ENCODE peak calls at places on chromosomes 13 and 19, in five cellular contexts. P, M, B, K and A are unnamed samples.

GRCh38 chr13:20400774-20401173 is 124.9 kb downstream of the CRYL1 start:
- DNase-seq in K (peak; percentile 63), P (no peak), B (no peak), M (no peak), A (peak; percentile 38)

GRCh38 chr19:20151617-20152145 is 15.3 kb upstream of the ZNF486 start:
- DNase-seq in P (no peak), M (peak; percentile 69), B (no peak), K (no peak), A (no peak)

GRCh38 chr19:20247016-20247683 is 80.1 kb downstream of the ZNF486 start:
- DNase-seq in P (no peak), B (peak; percentile 77), M (peak; percentile 63), K (no peak), A (no peak)

GRCh38 chr19:35262101-35262761 is 6.5 kb upstream of the USF2 start:
- DNase-seq in K (no peak), M (no peak), P (no peak), B (no peak), A (peak; percentile 50)

GRCh38 chr13:47126432-47126831 is 229.6 kb upstream of the HTR2A start:
- DNase-seq in P (no peak), K (no peak), B (no peak), M (no peak), A (no peak)

GRCh38 chr19:1037553-1038115 is 2.3 kb upstream of the ABCA7 start:
- DNase-seq in B (peak; percentile 58), K (no peak), P (peak; percentile 13), M (no peak), A (no peak)

GRCh38 chr13:26929971-26930730 is 169.6 kb upstream of the GPR12 start:
- DNase-seq in K (peak; percentile 64), B (peak; percentile 72), M (peak; percentile 87), P (peak; percentile 56), A (peak; percentile 66)

GRCh38 chr19:49301165-49301865 is 23.7 kb downstream of the SLC6A16 start:
- DNase-seq in K (peak; percentile 43), M (peak; percentile 84), B (peak; percentile 85), P (peak; percentile 71), A (peak; percentile 79)

GRCh38 chr19:10069046-10069445 is 17.1 kb upstream of the SHFL start:
- DNase-seq in K (peak; percentile 10), B (no peak), P (no peak), M (no peak), A (no peak)

GRCh38 chr19:55141696-55142095 is 7.3 kb downstream of the TNNT1 start:
- DNase-seq in K (no peak), M (peak; percentile 54), P (no peak), B (no peak), A (no peak)

GRCh38 chr19:16391301-16392055 is 66.9 kb downstream of the KLF2 start:
- DNase-seq in M (no peak), P (no peak), K (no peak), B (no peak), A (no peak)

GRCh38 chr19:17873661-17874422 is 2.1 kb downstream of the SLC5A5 start:
- DNase-seq in M (peak; percentile 94), P (no peak), B (peak; percentile 78), K (no peak), A (no peak)

GRCh38 chr19:33239223-33239975 is 13.7 kb upstream of the SLC7A10 start:
- DNase-seq in K (no peak), P (no peak), M (no peak), B (no peak), A (no peak)

GRCh38 chr13:20125129-20125782 is 35.6 kb downstream of the GJA3 start:
- DNase-seq in P (no peak), B (no peak), M (no peak), K (peak; percentile 69), A (no peak)

GRCh38 chr13:97369269-97369893 is 64.6 kb upstream of the RAP2A start:
- DNase-seq in M (no peak), K (no peak), P (no peak), B (no peak), A (no peak)

GRCh38 chr13:92657565-92657964 is 569.0 kb upstream of the GPC6 start:
- DNase-seq in P (no peak), K (peak; percentile 1), M (no peak), B (no peak), A (no peak)

GRCh38 chr19:13839193-13839937 is 37.6 kb upstream of the NANOS3 start:
- DNase-seq in M (peak; percentile 44), B (peak; percentile 76), K (peak; percentile 84), P (peak; percentile 93), A (peak; percentile 90)

GRCh38 chr19:17469092-17469370 is 1.3 kb upstream of the SLC27A1 start:
- DNase-seq in K (peak; percentile 13), M (no peak), P (no peak), B (no peak), A (no peak)

GRCh38 chr19:39402417-39403297 is 4.0 kb upstream of the ZFP36 start:
- DNase-seq in M (peak; percentile 95), P (peak; percentile 97), K (peak; percentile 93), B (peak; percentile 91), A (peak; percentile 96)

GRCh38 chr19:29675120-29675649 is 9.9 kb downstream of the PLEKHF1 start:
- DNase-seq in P (no peak), K (no peak), M (no peak), B (no peak), A (no peak)
- H3K4me1 ChIP-seq in P (peaks cover 92% of the 10 kb centered on the region), K (peaks cover 5% of the 10 kb centered on the region), M (no peaks in the 10 kb centered on the region), B (peaks cover 33% of the 10 kb centered on the region), A (peaks cover 4% of the 10 kb centered on the region)

GRCh38 chr13:40452741-40453665 is 213.4 kb downstream of the FOXO1 start:
- DNase-seq in M (no peak), K (peak; percentile 8), P (no peak), B (no peak), A (no peak)
- H3K27ac ChIP-seq in M (no peak overlapping the region), K (no peak overlapping the region), P (no peak overlapping the region), B (no peak overlapping the region), A (no peak overlapping the region)

DNA sequence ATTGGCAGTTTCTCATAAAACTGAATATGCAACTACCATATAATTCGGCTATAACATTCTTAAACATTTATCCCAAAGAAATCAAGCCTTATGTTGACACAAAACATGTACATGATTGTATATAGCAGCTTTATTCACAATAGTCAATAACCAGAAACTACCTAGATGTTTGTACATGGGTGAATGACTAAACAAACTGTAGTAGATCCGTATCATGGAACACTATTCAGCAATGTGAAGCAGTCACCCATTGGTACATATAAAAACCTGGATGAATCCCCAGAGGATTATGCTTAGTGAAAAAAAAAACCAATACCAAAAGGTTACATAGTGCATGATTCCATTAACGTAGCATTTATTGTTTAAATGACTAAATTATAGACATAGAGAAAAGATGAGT is 471.7 kb upstream of the KLHL1 start:
- DNase-seq in B (no peak), P (no peak), K (no peak), M (no peak), A (no peak)
- H3K9me3 ChIP-seq in B (no peaks in the 10 kb centered on the region), P (no peaks in the 10 kb centered on the region), K (peaks cover 2% of the 10 kb centered on the region), M (no peaks in the 10 kb centered on the region), A (no peaks in the 10 kb centered on the region)

GRCh38 chr19:4362038-4362828 is 18.9 kb downstream of the MPND start:
- DNase-seq in B (no peak), M (no peak), P (no peak), K (no peak), A (no peak)

GRCh38 chr19:4361152-4362037 is 18.0 kb downstream of the MPND start:
- DNase-seq in M (peak; percentile 39), B (no peak), K (peak; percentile 54), P (no peak), A (no peak)

GRCh38 chr19:4360641-4361151 is 17.3 kb downstream of the MPND start:
- DNase-seq in P (no peak), K (no peak), B (no peak), M (no peak), A (no peak)

GRCh38 chr19:4363571-4364304 is 20.4 kb downstream of the MPND start:
- DNase-seq in M (no peak), B (no peak), K (no peak), P (no peak), A (no peak)

GRCh38 chr19:4362871-4363545 is 19.6 kb downstream of the MPND start:
- DNase-seq in P (no peak), M (peak; percentile 42), B (peak; percentile 31), K (no peak), A (no peak)
- H3K4me1 ChIP-seq in P (peaks cover 7% of the 10 kb centered on the region), M (peaks cover 7% of the 10 kb centered on the region), B (peaks cover under 1% of the 10 kb centered on the region), K (peaks cover 11% of the 10 kb centered on the region), A (no peaks in the 10 kb centered on the region)

GRCh38 chr13:110347088-110347487 is 40.0 kb downstream of the COL4A2 start:
- DNase-seq in P (no peak), B (no peak), M (no peak), K (no peak), A (no peak)

GRCh38 chr13:110348751-110349150 is 41.7 kb downstream of the COL4A2 start:
- DNase-seq in M (no peak), P (no peak), B (no peak), K (no peak), A (no peak)

GRCh38 chr13:110346661-110347067 is 39.6 kb downstream of the COL4A2 start:
- DNase-seq in P (no peak), M (no peak), B (no peak), K (no peak), A (no peak)

GRCh38 chr13:110348309-110348625 is 41.2 kb downstream of the COL4A2 start:
- DNase-seq in P (no peak), K (no peak), B (no peak), M (no peak), A (no peak)

DNA sequence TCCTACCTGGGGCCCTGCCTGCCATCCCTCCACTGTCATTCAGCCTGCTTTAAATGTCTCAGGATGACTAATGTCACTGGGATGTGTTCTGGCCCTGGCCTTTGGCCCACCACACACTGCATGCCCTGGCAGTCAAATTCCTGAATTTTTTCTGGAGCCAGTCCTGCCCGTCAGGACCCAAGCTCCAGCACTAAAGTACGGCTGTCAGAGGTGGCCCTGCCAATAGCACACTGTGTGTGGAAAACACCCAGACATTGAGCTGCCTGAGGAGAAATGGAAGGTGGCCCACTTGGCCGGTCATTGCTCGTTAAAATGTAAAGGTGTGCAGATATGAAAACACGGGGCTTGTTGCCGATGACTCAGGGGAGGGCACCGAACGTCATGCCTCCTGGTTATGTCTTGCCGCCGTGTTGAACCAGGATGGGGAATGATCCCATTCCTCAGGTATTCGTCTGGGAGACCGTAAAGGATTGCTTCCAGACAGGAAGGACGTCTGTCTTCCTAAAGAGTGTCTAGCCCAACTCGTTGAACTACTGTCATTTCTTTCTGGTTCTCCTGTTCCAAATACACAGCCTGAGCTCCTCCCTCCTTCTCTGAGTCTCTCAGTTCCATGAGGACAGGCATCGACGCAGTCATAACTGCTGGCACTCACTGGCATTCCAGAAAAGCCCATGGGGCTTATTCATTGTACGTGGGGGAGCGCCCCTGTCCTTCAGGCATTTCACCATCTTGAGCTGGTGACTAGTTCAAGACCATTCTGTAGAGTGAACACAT is 40.6 kb downstream of the COL4A2 start:
- DNase-seq in P (peak; percentile 63), B (no peak), K (peak; percentile 90), M (no peak), A (peak; percentile 90)
- H3K27ac ChIP-seq in P (peak overlapping the region; percentile 57), B (no peak overlapping the region), K (peak overlapping the region; percentile 31), M (no peak overlapping the region), A (peak overlapping the region; percentile 72)

GRCh38 chr19:57443121-57443696 is 8.1 kb downstream of the ZNF749 start:
- DNase-seq in B (peak; percentile 16), M (no peak), K (no peak), P (no peak), A (no peak)
- H3K9me3 ChIP-seq in B (no peaks in the 10 kb centered on the region), M (no peaks in the 10 kb centered on the region), K (peaks cover 22% of the 10 kb centered on the region), P (peaks cover 44% of the 10 kb centered on the region), A (no peaks in the 10 kb centered on the region)

GRCh38 chr13:23673867-23674605 is 103.8 kb downstream of the TNFRSF19 start:
- DNase-seq in M (no peak), K (peak; percentile 66), B (no peak), P (no peak), A (no peak)
- H3K4me1 ChIP-seq in M (peaks cover 6% of the 10 kb centered on the region), K (peaks cover 41% of the 10 kb centered on the region), B (no peaks in the 10 kb centered on the region), P (peaks cover 8% of the 10 kb centered on the region), A (no peaks in the 10 kb centered on the region)